ENCODE peak calls at places on chromosomes 2 and 18, in nine cellular contexts. B is heart right ventricle; W is cardiac muscle cell; H is naive thymus-derived CD8-positive, alpha-beta T cell; M is GM12891; K is thyroid gland; X is breast epithelium; G is tibial artery; S is activated T-cell treated with anti-CD3 and anti-CD28 coated beads for 24 hours. Y is an unnamed sample.

GRCh38 chr2:127645395-127646291 is at the start of gene GPR17:
- DNase-seq in B (no peak), G (no peak), W (no peak), H (no peak), S (no peak), M (no peak), X (no peak), K (no peak), Y (peak)

GRCh38 chr18:32383040-32383819 is 87.5 kb downstream of the GAREM1 start:
- DNase-seq in M (no peak), X (no peak), H (no peak), W (peak), S (no peak), K (no peak), B (no peak), G (no peak), Y (no peak)

GRCh38 chr18:63708650-63709049 is 5.9 kb downstream of the SERPINB11 start:
- DNase-seq in B (no peak), S (no peak), K (no peak), M (no peak), W (no peak), H (no peak), G (no peak), X (no peak), Y (no peak)

GRCh38 chr2:53820038-53820437 is 33.2 kb downstream of the ERLEC1 start:
- DNase-seq in G (no peak), K (no peak), S (no peak), X (no peak), H (no peak), W (no peak), B (no peak), M (no peak), Y (no peak)

GRCh38 chr2:30679416-30680088 is 127.7 kb downstream of the CAPN13 start:
- DNase-seq in M (no peak), S (no peak), H (no peak), G (peak), X (no peak), B (no peak), K (no peak), W (peak), Y (no peak)

GRCh38 chr2:43164686-43165085 is 61.7 kb downstream of the ZFP36L2 start:
- DNase-seq in M (no peak), S (no peak), K (no peak), H (no peak), G (no peak), W (no peak), B (no peak), X (no peak), Y (no peak)

GRCh38 chr2:32249731-32250236 is 14.9 kb downstream of the NLRC4 start:
- DNase-seq in M (no peak), G (no peak), H (no peak), K (no peak), S (no peak), B (no peak), X (no peak), W (no peak), Y (no peak)

GRCh38 chr2:168118733-168119518 is 128.5 kb downstream of the STK39 start:
- DNase-seq in W (peak), G (no peak), M (no peak), B (peak), S (no peak), K (no peak), X (no peak), H (no peak), Y (no peak)

GRCh38 chr2:96267159-96267971 is 1.3 kb downstream of the CIAO1 start:
- DNase-seq in H (peak), G (no peak), X (no peak), S (peak), K (peak), W (peak), B (no peak), M (peak), Y (no peak)

GRCh38 chr2:237059155-237059875 is 26.4 kb upstream of the COPS8 start:
- DNase-seq in G (no peak), M (peak), W (no peak), B (no peak), S (no peak), H (no peak), K (peak), X (no peak), Y (no peak)

GRCh38 chr2:236967499-236967783 is 118.2 kb upstream of the COPS8 start:
- DNase-seq in M (no peak), X (no peak), S (no peak), H (no peak), B (no peak), G (no peak), K (no peak), W (no peak), Y (no peak)

GRCh38 chr2:130385709-130386108 is 29.9 kb downstream of the PTPN18 start:
- DNase-seq in S (no peak), G (no peak), K (no peak), W (no peak), M (no peak), B (no peak), H (no peak), X (no peak), Y (no peak)

Y was measured in Right ventricle myocardium inferior.